ENCODE peak calls at places on chromosomes 2 and 18, in five cellular contexts. L, W, K, U and M are unnamed samples.

GRCh38 chr2:173150087-173150486 is 74.4 kb downstream of the MAP3K20 start:
- DNase-seq in L (no peak), W (peak; percentile 86), K (no peak), U (no peak), M (no peak)

GRCh38 chr2:190017837-190018236 is 44.7 kb downstream of the MSTN start:
- DNase-seq in L (no peak), W (no peak), K (no peak), U (no peak), M (no peak)

GRCh38 chr2:88601302-88601701 is 26.0 kb downstream of the EIF2AK3 start:
- DNase-seq in L (peak; percentile 46), W (peak; percentile 34), K (no peak), U (no peak), M (no peak)

GRCh38 chr2:195532628-195533271 is 124.3 kb upstream of the SLC39A10 start:
- DNase-seq in L (no peak), W (peak; percentile 69), K (no peak), U (no peak), M (peak; percentile 7)

GRCh38 chr18:49672853-49673252 is 111.0 kb downstream of the LIPG start:
- DNase-seq in L (no peak), W (no peak), K (no peak), U (no peak), M (no peak)

GRCh38 chr2:233419626-233420431 is 65.5 kb downstream of the DGKD start:
- DNase-seq in L (no peak), W (no peak), K (peak; percentile 64), U (no peak), M (no peak)

GRCh38 chr2:63875143-63875542 is 33.4 kb downstream of the UGP2 start:
- DNase-seq in L (no peak), W (peak; percentile 47), K (no peak), U (no peak), M (peak; percentile 58)

GRCh38 chr2:8580316-8581047 is 101.4 kb upstream of the ID2 start:
- DNase-seq in L (no peak), W (no peak), K (no peak), U (no peak), M (no peak)

GRCh38 chr2:67872481-67872880 is 190.3 kb downstream of the C1D start:
- DNase-seq in L (no peak), W (peak; percentile 14), K (no peak), U (no peak), M (no peak)

GRCh38 chr2:168466190-168466737 is 10.2 kb downstream of the CERS6 start:
- DNase-seq in L (no peak), W (no peak), K (no peak), U (no peak), M (no peak)

DNA sequence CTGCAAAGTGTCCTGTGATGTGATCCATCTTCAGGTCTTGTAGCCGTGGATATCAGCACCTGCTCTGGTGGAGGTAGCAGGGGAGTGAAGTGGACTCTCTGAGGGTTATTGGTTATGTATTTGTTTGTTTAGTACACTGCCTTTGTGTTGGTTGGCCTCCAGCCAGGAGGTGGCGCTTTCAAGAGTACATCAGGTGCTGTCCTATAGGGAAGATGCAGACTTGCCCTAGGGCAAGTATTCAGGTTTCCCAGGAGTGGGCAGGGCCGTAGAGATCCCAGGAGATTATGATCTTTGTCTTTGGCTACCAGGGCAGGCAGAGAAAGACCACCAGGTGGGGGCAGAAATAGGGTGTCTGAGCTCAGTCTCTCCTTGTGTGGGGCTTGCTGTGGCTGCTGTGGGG is 411.8 kb downstream of the SOX11 start:
- DNase-seq in L (peak; percentile 47), W (no peak), K (no peak), U (no peak), M (no peak)
- H3K4me3 ChIP-seq in L (no peak overlapping the region), W (no peak overlapping the region), K (no peak overlapping the region), U (no peak overlapping the region), M (no peak overlapping the region)

GRCh38 chr2:43874776-43875451 is 36.1 kb downstream of the ABCG8 start:
- DNase-seq in L (no peak), W (no peak), K (no peak), U (no peak), M (no peak)

GRCh38 chr2:43880952-43881351 is 42.2 kb downstream of the ABCG8 start:
- DNase-seq in L (no peak), W (no peak), K (no peak), U (no peak), M (no peak)

GRCh38 chr2:43879261-43879660 is 40.5 kb downstream of the ABCG8 start:
- DNase-seq in L (no peak), W (peak; percentile 22), K (peak; percentile 16), U (no peak), M (no peak)

GRCh38 chr2:43880471-43880870 is 41.7 kb downstream of the ABCG8 start:
- DNase-seq in L (no peak), W (no peak), K (no peak), U (no peak), M (no peak)

GRCh38 chr2:43877782-43878464 is 39.2 kb downstream of the ABCG8 start:
- DNase-seq in L (peak; percentile 76), W (peak; percentile 47), K (peak; percentile 78), U (peak; percentile 71), M (peak; percentile 49)
- TF ChIP-seq CTCF in L (peak; percentile 99), W (peak; percentile 99), K (peak; percentile 95), U (peak; percentile 99), M (peak; percentile 95)

GRCh38 chr2:171009386-171009785 is 80.3 kb downstream of the GORASP2 start:
- DNase-seq in L (no peak), W (no peak), K (no peak), U (no peak), M (no peak)
- H3K36me3 ChIP-seq in L (peaks cover 2% of the 10 kb centered on the region), W (no peaks in the 10 kb centered on the region), K (peaks cover 31% of the 10 kb centered on the region), U (peaks cover 39% of the 10 kb centered on the region), M (peaks cover 2% of the 10 kb centered on the region)

GRCh38 chr18:12373032-12373770 is 3.8 kb downstream of the AFG3L2 start:
- DNase-seq in L (no peak), W (peak; percentile 64), K (no peak), U (no peak), M (no peak)
- H3K4me3 ChIP-seq in L (no peak overlapping the region), W (no peak overlapping the region), K (no peak overlapping the region), U (no peak overlapping the region), M (no peak overlapping the region)